ENCODE peak calls at places on chromosomes 5 and 9, in four cellular contexts. V is T-cell, B is upper lobe of left lung, T is gastrocnemius medialis. Y is an unnamed sample.

GRCh38 chr9:95515272-95516113 is 1.3 kb downstream of the PTCH1 start:
- ATAC-seq in V (peak; percentile 49), T (no peak), B (no peak), Y (no peak)

GRCh38 chr5:160237571-160238093 is 8.3 kb downstream of the FABP6 start:
- ATAC-seq in T (no peak), V (no peak), B (no peak), Y (no peak)

GRCh38 chr9:128062856-128063831 is 4.0 kb downstream of the NAIF1 start:
- ATAC-seq in V (no peak), B (no peak), T (no peak), Y (no peak)

GRCh38 chr5:82942083-82942881 is 134.9 kb downstream of the TMEM167A start:
- ATAC-seq in V (no peak), T (no peak), B (no peak), Y (no peak)

GRCh38 chr9:112288029-112288428 is 45.4 kb downstream of the PTBP3 start:
- ATAC-seq in V (no peak), B (peak; percentile 61), T (no peak), Y (no peak)

GRCh38 chr5:172445866-172446265 is 8.5 kb downstream of the SH3PXD2B start:
- ATAC-seq in T (no peak), V (no peak), B (no peak), Y (no peak)

GRCh38 chr9:104278929-104279500 is 184.9 kb downstream of the SMC2 start:
- ATAC-seq in B (no peak), V (no peak), T (no peak), Y (no peak)

GRCh38 chr9:14424983-14425382 is 111.0 kb upstream of the NFIB start:
- ATAC-seq in B (peak; percentile 40), V (no peak), T (no peak), Y (no peak)

GRCh38 chr9:113221800-113222481 is 597 bp downstream of the SLC31A1 start:
- ATAC-seq in V (no peak), T (peak; percentile 17), B (peak; percentile 23), Y (no peak)

GRCh38 chr5:178193251-178193809 is 6.2 kb upstream of the GMCL2 start:
- ATAC-seq in V (no peak), B (no peak), T (no peak), Y (no peak)

GRCh38 chr5:154642499-154643245 is 112.5 kb upstream of the LARP1 start:
- ATAC-seq in B (no peak), V (no peak), T (no peak), Y (peak; percentile 36)

GRCh38 chr5:54484219-54484894 is 28.9 kb downstream of the HSPB3 start:
- ATAC-seq in V (no peak), T (peak; percentile 99), B (no peak), Y (no peak)

GRCh38 chr5:180390441-180391190 is 37.5 kb upstream of the GFPT2 start:
- ATAC-seq in V (no peak), B (no peak), T (no peak), Y (no peak)

GRCh38 chr5:157232706-157233105 is 33.2 kb upstream of the CYFIP2 start:
- ATAC-seq in V (no peak), T (no peak), B (no peak), Y (no peak)

GRCh38 chr9:127407505-127407868 is 10.5 kb downstream of the SLC2A8 start:
- ATAC-seq in T (no peak), V (no peak), B (no peak), Y (no peak)

GRCh38 chr5:77133061-77133758 is 46.1 kb upstream of the ZBED3 start:
- ATAC-seq in T (peak; percentile 98), V (no peak), B (peak; percentile 74), Y (peak; percentile 93)

GRCh38 chr9:136044971-136045594 is 50.0 kb downstream of the NACC2 start:
- ATAC-seq in B (no peak), V (no peak), T (no peak), Y (no peak)

GRCh38 chr9:76027426-76027825 is 137.0 kb downstream of the PCSK5 start:
- ATAC-seq in V (peak; percentile 38), B (no peak), T (no peak), Y (no peak)

GRCh38 chr9:25207402-25207801 is 470.8 kb downstream of the TUSC1 start:
- ATAC-seq in V (no peak), B (no peak), T (no peak), Y (peak; percentile 34)

GRCh38 chr9:114250235-114250568 is 72.7 kb upstream of the ORM1 start:
- ATAC-seq in V (no peak), B (peak; percentile 77), T (peak; percentile 71), Y (peak; percentile 86)

GRCh38 chr9:128340691-128341434 is 536 bp downstream of the SLC27A4 start:
- ATAC-seq in B (peak; percentile 11), V (peak; percentile 26), T (peak; percentile 50), Y (peak; percentile 61)

GRCh38 chr9:23326597-23326996 is 499.4 kb downstream of the ELAVL2 start:
- ATAC-seq in V (no peak), B (no peak), T (no peak), Y (no peak)

GRCh38 chr9:104748359-104749031 is 1.0 kb downstream of the NIPSNAP3A start:
- ATAC-seq in V (no peak), T (peak; percentile 9), B (no peak), Y (no peak)

GRCh38 chr5:36613241-36613640 is 6.8 kb downstream of the SLC1A3 start:
- ATAC-seq in V (no peak), T (no peak), B (no peak), Y (no peak)

GRCh38 chr5:124453221-124454032 is 293.0 kb downstream of the ZNF608 start:
- ATAC-seq in V (no peak), T (no peak), B (no peak), Y (no peak)

GRCh38 chr9:134340475-134341186 is 14.4 kb downstream of the RXRA start:
- ATAC-seq in V (no peak), T (peak; percentile 24), B (peak; percentile 19), Y (peak; percentile 39)

GRCh38 chr9:98502976-98503325 is 205.8 kb downstream of the GABBR2 start:
- ATAC-seq in T (no peak), B (peak; percentile 79), V (no peak), Y (no peak)

GRCh38 chr9:36803951-36804350 is 230.1 kb downstream of the PAX5 start:
- ATAC-seq in B (no peak), V (no peak), T (no peak), Y (no peak)

GRCh38 chr5:157892974-157893373 is 34.0 kb upstream of the CLINT1 start:
- ATAC-seq in T (no peak), B (no peak), V (no peak), Y (no peak)

GRCh38 chr5:126884269-126884819 is 107.4 kb downstream of the LMNB1 start:
- ATAC-seq in V (no peak), T (no peak), B (no peak), Y (no peak)

GRCh38 chr5:54832846-54833245 is 152.5 kb downstream of the ESM1 start:
- ATAC-seq in T (no peak), B (no peak), V (peak; percentile 58), Y (no peak)

GRCh38 chr5:31916327-31916726 is 257.8 kb downstream of the GOLPH3 start:
- ATAC-seq in T (peak; percentile 23), V (no peak), B (peak; percentile 32), Y (no peak)

GRCh38 chr5:51829226-51829625 is 446.0 kb downstream of the ISL1 start:
- ATAC-seq in V (no peak), T (no peak), B (no peak), Y (no peak)

GRCh38 chr5:109936996-109937395 is 247.3 kb downstream of the MAN2A1 start:
- ATAC-seq in T (no peak), V (no peak), B (no peak), Y (no peak)

GRCh38 chr5:111076076-111076475 is 4.6 kb downstream of the TSLP start:
- ATAC-seq in V (no peak), T (no peak), B (no peak), Y (no peak)

GRCh38 chr5:85646641-85647040 is 971.1 kb upstream of the COX7C start:
- ATAC-seq in T (no peak), B (no peak), V (no peak), Y (no peak)

GRCh38 chr5:156497816-156498215 is 170.9 kb downstream of the SGCD start:
- ATAC-seq in T (no peak), B (no peak), V (no peak), Y (no peak)

GRCh38 chr5:32021771-32022170 is 152.3 kb downstream of the GOLPH3 start:
- ATAC-seq in T (no peak), V (no peak), B (no peak), Y (no peak)

GRCh38 chr5:67537439-67538342 is 341.1 kb upstream of the CD180 start:
- ATAC-seq in T (peak; percentile 14), V (peak; percentile 52), B (no peak), Y (peak; percentile 57)